ENCODE peak calls at places on chromosomes 6 and 20, in six cellular contexts. M is psoas muscle, Z is ascending aorta, I is mammary epithelial cell, V is breast epithelium, W is tibial nerve. R is an unnamed sample.
A peak's percentile ranks its signal among the peaks of the same experiment; 100 is the strongest.

GRCh38 chr20:8215516-8215915 is 83.5 kb downstream of the PLCB1 start:
- DNase-seq in W (no peak), I (no peak), V (no peak), M (no peak), Z (no peak), R (no peak)

GRCh38 chr6:169837529-169838250 is 86.3 kb downstream of the ERMARD start:
- DNase-seq in W (no peak), M (no peak), Z (no peak), V (no peak), I (no peak), R (no peak)

GRCh38 chr6:57265755-57266221 is 43.7 kb upstream of the RAB23 start:
- DNase-seq in Z (no peak), V (no peak), M (no peak), W (no peak), I (no peak), R (no peak)

GRCh38 chr20:23147964-23148720 is 62.0 kb upstream of the CD93 start:
- DNase-seq in Z (peak; percentile 95), V (no peak), I (peak; percentile 72), M (peak; percentile 87), W (no peak), R (peak; percentile 59)

GRCh38 chr20:52268184-52268583 is 76.6 kb upstream of the ZFP64 start:
- DNase-seq in V (no peak), M (no peak), Z (no peak), W (no peak), I (no peak), R (no peak)

GRCh38 chr6:155381856-155382690 is 67.8 kb upstream of the TFB1M start:
- DNase-seq in Z (no peak), W (no peak), V (no peak), I (peak; percentile 30), M (no peak), R (no peak)

GRCh38 chr6:152983637-152984386 is 971 bp upstream of the FBXO5 start:
- DNase-seq in M (peak; percentile 95), W (peak; percentile 84), Z (peak; percentile 96), V (peak; percentile 72), I (peak; percentile 82), R (peak; percentile 97)

GRCh38 chr6:7758456-7758855 is 32.6 kb downstream of the BMP6 start:
- DNase-seq in V (no peak), M (peak; percentile 43), W (no peak), Z (no peak), I (peak; percentile 83), R (peak; percentile 56)

GRCh38 chr20:49567421-49568256 is at the start of gene PTGIS:
- DNase-seq in W (no peak), I (no peak), M (peak; percentile 50), Z (peak; percentile 70), V (no peak), R (peak; percentile 59)

GRCh38 chr6:166488081-166488685 is 98.3 kb downstream of the RAMACL start:
- DNase-seq in V (peak; percentile 25), W (peak; percentile 33), Z (peak; percentile 79), M (peak; percentile 48), I (no peak), R (peak; percentile 61)

GRCh38 chr6:112163295-112164257 is 76.2 kb downstream of the FAM229B start:
- DNase-seq in Z (peak; percentile 77), M (peak; percentile 56), W (peak; percentile 40), V (no peak), I (peak; percentile 39), R (peak; percentile 76)

GRCh38 chr6:117399924-117400323 is 25.8 kb downstream of the ROS1 start:
- DNase-seq in I (peak; percentile 11), Z (no peak), M (no peak), W (no peak), V (no peak), R (no peak)

GRCh38 chr20:53773792-53774371 is 180.2 kb upstream of the ZNF217 start:
- DNase-seq in M (no peak), V (no peak), W (no peak), Z (no peak), I (peak; percentile 94), R (no peak)

GRCh38 chr6:8175046-8175777 is 72.9 kb upstream of the EEF1E1 start:
- DNase-seq in I (peak; percentile 56), Z (no peak), V (no peak), W (no peak), M (no peak), R (no peak)

GRCh38 chr6:128725271-128726233 is 157.4 kb upstream of the LAMA2 start:
- DNase-seq in M (no peak), W (no peak), Z (no peak), V (no peak), I (no peak), R (no peak)

GRCh38 chr6:148720371-148720770 is 26.5 kb upstream of the UST start:
- DNase-seq in Z (no peak), I (no peak), V (no peak), M (no peak), W (no peak), R (no peak)

GRCh38 chr6:49913656-49914055 is 47.3 kb upstream of the CRISP1 start:
- DNase-seq in I (no peak), Z (no peak), M (no peak), W (no peak), V (no peak), R (no peak)

GRCh38 chr6:49915035-49915434 is 48.7 kb upstream of the CRISP1 start:
- DNase-seq in Z (no peak), W (no peak), I (no peak), M (peak; percentile 34), V (no peak), R (peak; percentile 31)

GRCh38 chr6:49911252-49911651 is 44.9 kb upstream of the CRISP1 start:
- DNase-seq in M (no peak), V (no peak), I (no peak), W (no peak), Z (no peak), R (no peak)

GRCh38 chr6:49909508-49910047 is 43.2 kb upstream of the CRISP1 start:
- DNase-seq in Z (no peak), I (no peak), V (no peak), W (no peak), M (no peak), R (no peak)

GRCh38 chr6:49912193-49912592 is 45.9 kb upstream of the CRISP1 start:
- DNase-seq in Z (no peak), V (no peak), I (no peak), W (no peak), M (no peak), R (no peak)
- H3K4me3 ChIP-seq in Z (no peak overlapping the region), V (no peak overlapping the region), I (no peak overlapping the region), W (no peak overlapping the region), M (no peak overlapping the region), R (no peak overlapping the region)

GRCh38 chr6:17405944-17406245 is 12.5 kb downstream of the CAP2 start:
- DNase-seq in I (no peak), V (no peak), W (no peak), M (no peak), Z (no peak), R (no peak)
- H3K27ac ChIP-seq in I (no peak overlapping the region), V (no peak overlapping the region), W (no peak overlapping the region), M (peak overlapping the region; percentile 76), Z (no peak overlapping the region), R (no peak overlapping the region)

DNA sequence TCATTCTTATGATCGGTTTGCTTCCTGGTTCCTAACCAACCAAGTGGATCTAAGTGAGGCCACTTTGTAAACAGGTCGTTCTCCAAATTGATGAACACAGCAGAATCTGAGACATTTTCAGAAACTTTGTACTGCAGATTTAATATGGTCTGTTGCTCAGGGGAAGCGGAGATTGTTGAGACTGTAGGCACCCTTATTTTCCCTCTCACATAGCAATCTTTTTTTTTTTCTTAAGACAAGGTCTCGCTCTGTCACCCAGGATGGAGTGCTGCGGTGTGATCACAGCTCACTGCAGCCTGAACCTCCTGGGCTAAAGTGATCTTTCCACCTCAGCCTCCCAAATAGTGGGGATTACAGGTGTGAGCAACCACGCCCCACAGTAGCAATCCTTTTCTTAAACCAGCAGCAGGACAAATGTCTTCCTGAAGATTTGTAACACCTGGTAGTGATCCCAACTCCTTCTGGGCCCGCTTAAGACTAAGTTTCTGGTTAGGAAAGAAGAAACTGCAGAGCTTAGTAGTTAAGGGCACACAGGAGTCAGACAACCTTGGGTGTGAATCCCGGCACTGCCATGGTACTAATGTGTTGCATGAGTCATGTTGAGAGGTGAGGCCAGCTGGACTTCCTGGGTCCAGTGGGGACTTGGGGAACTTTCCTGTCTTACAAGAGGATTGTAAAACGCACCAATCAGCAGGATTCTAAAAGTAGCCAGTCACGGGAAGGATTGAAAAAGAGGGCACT is 48.4 kb upstream of the EZR start:
- DNase-seq in I (peak; percentile 75), W (no peak), M (no peak), V (no peak), Z (no peak), R (no peak)
- H3K4me1 ChIP-seq in I (peaks cover 23% of the 10 kb centered on the region), W (peaks cover 16% of the 10 kb centered on the region), M (no peaks in the 10 kb centered on the region), V (no peaks in the 10 kb centered on the region), Z (no peaks in the 10 kb centered on the region), R (peaks cover 2% of the 10 kb centered on the region)

GRCh38 chr6:142857609-142858195 is 87.3 kb downstream of the HIVEP2 start:
- DNase-seq in W (no peak), V (no peak), M (no peak), I (no peak), Z (no peak), R (no peak)
- H3K4me3 ChIP-seq in W (no peak overlapping the region), V (no peak overlapping the region), M (no peak overlapping the region), I (no peak overlapping the region), Z (no peak overlapping the region), R (no peak overlapping the region)

GRCh38 chr6:137913996-137914529 is 47.0 kb downstream of the TNFAIP3 start:
- DNase-seq in I (no peak), W (no peak), V (no peak), M (no peak), Z (no peak), R (no peak)
- H3K27ac ChIP-seq in I (no peak overlapping the region), W (no peak overlapping the region), V (no peak overlapping the region), M (no peak overlapping the region), Z (no peak overlapping the region), R (no peak overlapping the region)

DNA sequence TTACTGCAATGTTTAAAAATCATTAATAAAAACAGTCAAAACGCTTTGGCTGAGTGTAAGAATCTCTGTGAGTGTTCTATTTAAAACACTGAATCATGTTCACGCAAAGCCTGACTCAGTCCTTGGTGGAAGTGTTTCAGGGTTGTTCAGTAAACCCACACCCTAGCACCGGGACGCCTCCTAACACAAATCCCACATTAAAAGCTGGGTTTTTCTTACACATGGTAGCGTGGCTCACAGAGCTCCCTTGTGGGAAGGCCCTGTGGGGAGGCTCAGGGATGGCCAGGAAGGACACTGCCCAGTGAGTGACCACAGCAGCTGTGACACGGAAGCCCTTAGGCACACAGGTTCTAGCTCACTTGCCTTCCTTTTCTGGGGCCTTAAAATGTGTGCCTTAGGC is 80.2 kb downstream of the GMPR start:
- DNase-seq in W (no peak), M (peak; percentile 34), I (peak; percentile 60), V (no peak), Z (peak; percentile 89), R (no peak)
- H3K4me1 ChIP-seq in W (peaks cover 34% of the 10 kb centered on the region), M (peaks cover 57% of the 10 kb centered on the region), I (peaks cover 24% of the 10 kb centered on the region), V (peaks cover 4% of the 10 kb centered on the region), Z (peaks cover 11% of the 10 kb centered on the region), R (peaks cover 10% of the 10 kb centered on the region)

GRCh38 chr6:33949877-33950831 is 146.4 kb upstream of the MLN start:
- DNase-seq in Z (no peak), W (no peak), V (no peak), I (peak; percentile 26), M (no peak), R (no peak)
- H3K4me3 ChIP-seq in Z (no peak overlapping the region), W (no peak overlapping the region), V (no peak overlapping the region), I (no peak overlapping the region), M (no peak overlapping the region), R (no peak overlapping the region)

GRCh38 chr20:58569211-58570125 is 54.3 kb upstream of the APCDD1L start:
- DNase-seq in W (no peak), M (no peak), I (no peak), Z (no peak), V (no peak), R (no peak)
- H3K27ac ChIP-seq in W (no peak overlapping the region), M (no peak overlapping the region), I (no peak overlapping the region), Z (no peak overlapping the region), V (no peak overlapping the region), R (no peak overlapping the region)

R was measured in right cardiac atrium.